ENCODE peak calls at places on chromosomes 13 and 19, in six cellular contexts. H is fibroblast of the aortic adventitia, P is IMR-90, F is GM13976, Z is gastrocnemius medialis, L is fibroblast of pulmonary artery. R is an unnamed sample.

GRCh38 chr13:65095697-65096096 is 2134.4 kb downstream of the PCDH9 start:
- DNase-seq in H (no peak), P (no peak), F (no peak), Z (no peak), L (no peak), R (no peak)

GRCh38 chr13:81017525-81018152 is 676.7 kb upstream of the SPRY2 start:
- DNase-seq in H (peak; percentile 72), P (peak; percentile 25), F (peak; percentile 25), Z (no peak), L (peak; percentile 81), R (no peak)

GRCh38 chr13:94233401-94233800 is 246.1 kb downstream of the DCT start:
- DNase-seq in H (peak; percentile 95), P (peak; percentile 96), F (no peak), Z (peak; percentile 28), L (peak; percentile 97), R (no peak)

GRCh38 chr19:49086296-49086695 is 1.0 kb downstream of the SNRNP70 start:
- DNase-seq in H (no peak), P (no peak), F (no peak), Z (no peak), L (no peak), R (no peak)

GRCh38 chr19:28213476-28214082 is 999.4 kb downstream of the UQCRFS1 start:
- DNase-seq in H (peak; percentile 2), P (no peak), F (no peak), Z (no peak), L (no peak), R (no peak)

GRCh38 chr19:47447470-47448359 is 24.0 kb downstream of the SLC8A2 start:
- DNase-seq in H (peak; percentile 13), P (peak; percentile 22), F (no peak), Z (peak; percentile 27), L (peak; percentile 49), R (no peak)

GRCh38 chr19:2171349-2172145 is 7.8 kb downstream of the DOT1L start:
- DNase-seq in H (peak; percentile 23), P (peak; percentile 36), F (peak; percentile 91), Z (no peak), L (peak; percentile 54), R (no peak)

GRCh38 chr13:62360609-62361008 is 945.0 kb upstream of the PCDH20 start:
- DNase-seq in H (no peak), P (no peak), F (no peak), Z (no peak), L (no peak), R (no peak)

GRCh38 chr13:80664930-80665329 is 324.0 kb upstream of the SPRY2 start:
- DNase-seq in H (peak; percentile 66), P (no peak), F (no peak), Z (no peak), L (peak; percentile 61), R (no peak)

GRCh38 chr19:18000480-18000980 is 7.4 kb upstream of the ARRDC2 start:
- DNase-seq in H (no peak), P (no peak), F (no peak), Z (no peak), L (no peak), R (no peak)

GRCh38 chr19:4007021-4007835 is at the start of gene PIAS4:
- DNase-seq in H (peak; percentile 87), P (peak; percentile 90), F (peak; percentile 100), Z (peak; percentile 95), L (peak; percentile 93), R (peak; percentile 97)
- TF ChIP-seq CTCF in H (no peak), P (peak; percentile 5), F (no peak), Z (peak; percentile 69), L (no peak), R (peak; percentile 34)

GRCh38 chr19:10565028-10565566 is 713 bp downstream of the KRI1 start:
- DNase-seq in H (no peak), P (peak; percentile 21), F (peak; percentile 83), Z (no peak), L (peak; percentile 32), R (no peak)

GRCh38 chr19:10566408-10566657 is 523 bp upstream of the KRI1 start:
- DNase-seq in H (no peak), P (no peak), F (no peak), Z (no peak), L (no peak), R (no peak)

GRCh38 chr19:10566658-10567410 is 1.0 kb upstream of the KRI1 start:
- DNase-seq in H (no peak), P (no peak), F (peak; percentile 73), Z (no peak), L (no peak), R (no peak)

GRCh38 chr19:10567696-10568443 is 909 bp downstream of the CDKN2D start:
- DNase-seq in H (no peak), P (no peak), F (no peak), Z (no peak), L (no peak), R (no peak)

DNA sequence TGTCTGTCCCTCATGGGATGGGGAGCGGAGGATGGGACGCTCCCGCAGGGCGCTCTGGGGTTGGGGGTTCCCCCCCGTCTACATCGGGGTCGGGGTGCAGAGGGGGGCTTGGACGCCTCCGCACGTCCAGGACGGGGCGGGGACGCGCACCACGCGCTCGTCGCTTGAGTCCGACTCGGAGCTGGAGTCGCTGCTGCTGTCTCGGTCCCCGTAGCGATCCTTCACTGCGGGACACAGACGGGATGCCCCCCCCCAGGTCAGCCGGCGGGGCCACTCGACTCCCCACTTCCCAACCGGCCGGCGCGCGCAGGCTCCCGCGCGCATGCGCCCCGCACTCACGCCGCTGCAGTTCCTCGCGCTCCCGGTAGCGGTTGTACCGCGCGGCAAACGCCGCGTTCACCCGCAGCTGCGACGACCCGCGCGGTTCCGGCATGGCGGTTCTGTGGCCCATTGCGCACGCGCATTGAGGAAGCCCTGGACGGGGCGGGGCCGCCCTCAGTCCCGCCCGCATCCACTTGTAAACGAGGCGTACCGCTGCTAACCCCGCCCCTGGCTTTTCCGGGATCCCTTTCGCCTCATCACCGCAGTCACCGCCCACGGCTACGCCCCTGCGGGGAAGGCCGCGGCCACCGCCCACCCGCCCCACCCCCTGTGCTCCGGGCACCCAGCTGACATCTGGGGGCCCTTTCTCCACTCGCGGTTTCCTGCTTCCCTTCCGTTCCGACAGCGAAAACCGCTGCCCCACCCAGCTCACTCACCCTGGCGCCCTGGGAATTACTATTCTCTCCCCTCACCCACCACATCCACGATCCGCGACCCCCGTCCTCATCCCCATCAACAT is at the start of gene KRI1:
- DNase-seq in H (peak; percentile 97), P (peak; percentile 95), F (peak; percentile 98), Z (peak; percentile 97), L (peak; percentile 98), R (peak; percentile 97)
- TF ChIP-seq CTCF in H (peak; percentile 44), P (peak; percentile 49), F (no peak), Z (peak; percentile 75), L (peak; percentile 5), R (peak; percentile 64)

GRCh38 chr19:7645656-7646425 is 8.9 kb downstream of the STXBP2 start:
- DNase-seq in H (no peak), P (no peak), F (no peak), Z (no peak), L (no peak), R (no peak)
- TF ChIP-seq CTCF in H (no peak), P (no peak), F (no peak), Z (no peak), L (no peak), R (no peak)

DNA sequence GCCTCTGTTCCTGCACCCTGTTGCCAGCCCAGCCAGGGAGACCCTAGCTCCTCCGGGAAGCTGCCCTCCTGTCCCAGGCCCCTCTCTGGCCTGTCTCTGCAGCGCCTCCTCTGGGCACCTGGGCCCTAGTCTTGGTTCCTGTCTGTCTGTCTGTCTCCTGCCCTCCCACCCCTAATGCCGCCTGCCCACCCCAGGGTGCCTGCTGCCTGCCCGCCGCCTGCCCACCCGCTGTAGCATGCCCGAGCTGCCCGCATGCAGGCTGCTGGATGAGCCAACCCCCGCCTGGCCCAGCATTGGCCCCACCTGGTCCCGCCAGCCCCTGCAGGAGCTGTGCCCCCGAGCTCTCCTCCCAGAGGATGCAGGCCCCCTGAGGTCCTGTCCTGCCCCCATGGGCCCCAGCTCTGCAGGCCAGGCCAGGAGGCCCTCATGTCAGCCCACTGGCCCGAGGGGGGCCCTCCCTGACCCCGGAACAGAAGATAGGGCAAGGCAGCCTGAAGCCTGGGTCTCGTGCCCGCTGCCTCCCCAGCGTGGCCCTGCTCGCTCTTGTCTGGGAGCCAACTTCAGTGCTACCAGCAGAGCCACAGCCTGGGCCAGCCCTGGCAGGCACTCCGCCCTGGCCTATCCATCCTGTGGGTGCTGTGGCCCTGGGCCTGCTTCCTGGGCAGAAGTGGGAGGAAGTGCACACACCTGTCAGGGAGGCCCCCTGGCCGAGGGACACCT is 5.2 kb downstream of the MAP2K7 start:
- DNase-seq in H (no peak), P (no peak), F (no peak), Z (no peak), L (no peak), R (peak; percentile 95)
- TF ChIP-seq CTCF in H (no peak), P (no peak), F (no peak), Z (no peak), L (no peak), R (no peak)

DNA sequence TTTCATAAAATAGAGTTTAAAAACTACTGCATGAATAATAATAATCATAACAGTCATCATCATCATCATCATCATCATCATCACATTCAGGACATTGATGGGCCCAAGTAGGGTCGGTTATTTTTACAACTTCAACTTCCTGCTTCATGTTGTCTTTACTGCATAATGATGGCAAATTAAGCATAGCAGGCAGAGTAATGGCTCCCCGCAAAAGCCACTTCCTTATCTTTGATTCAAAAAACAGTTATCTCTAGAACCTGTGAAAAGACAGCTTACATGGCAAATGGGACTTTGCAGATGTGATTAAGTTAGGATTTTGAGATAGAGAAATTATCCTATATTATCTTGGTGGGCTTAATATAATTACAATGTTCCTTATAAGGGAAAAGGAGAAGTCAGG is 792.9 kb downstream of the LIG4 start:
- DNase-seq in H (no peak), P (no peak), F (no peak), Z (no peak), L (no peak), R (no peak)
- TF ChIP-seq CTCF in H (no peak), P (no peak), F (no peak), Z (no peak), L (no peak), R (no peak)

GRCh38 chr19:1130801-1131717 is 27.3 kb downstream of the GPX4 start:
- DNase-seq in H (peak; percentile 21), P (no peak), F (no peak), Z (no peak), L (no peak), R (no peak)

GRCh38 chr19:1132625-1133383 is 29.0 kb downstream of the GPX4 start:
- DNase-seq in H (no peak), P (no peak), F (no peak), Z (no peak), L (no peak), R (no peak)

GRCh38 chr19:1133471-1133929 is 29.7 kb downstream of the GPX4 start:
- DNase-seq in H (no peak), P (no peak), F (peak; percentile 93), Z (no peak), L (no peak), R (no peak)

GRCh38 chr19:1129535-1129934 is 25.7 kb downstream of the GPX4 start:
- DNase-seq in H (no peak), P (no peak), F (no peak), Z (no peak), L (no peak), R (no peak)

GRCh38 chr19:1131718-1132552 is 28.1 kb downstream of the GPX4 start:
- DNase-seq in H (peak; percentile 89), P (peak; percentile 88), F (peak; percentile 90), Z (peak; percentile 58), L (peak; percentile 92), R (no peak)
- TF ChIP-seq CTCF in H (no peak), P (peak; percentile 14), F (no peak), Z (no peak), L (peak; percentile 4), R (peak; percentile 54)

R was measured in chondrocyte.